ENCODE peak calls at places on chromosomes 12 and 14, in nine cellular contexts. P is hepatocyte, E is cardiac muscle cell, V is MM.1S, C is thoracic aorta, K is spleen, X is thyroid gland, R is breast epithelium, W is A673. M is an unnamed sample. For H3K4me1, the result is how much of the 10 kb centered on the place peaks cover.

GRCh38 chr12:127064207-127064606 is 1202.8 kb upstream of the TMEM132C start:
- DNase-seq in P (no peak), E (no peak), V (no peak), C (no peak), K (no peak), X (no peak), R (no peak), W (no peak), M (no peak)

GRCh38 chr14:34030864-34031263 is 80.0 kb upstream of the EGLN3 start:
- DNase-seq in P (peak), E (peak), V (no peak), C (no peak), K (no peak), X (no peak), R (no peak), W (no peak), M (no peak)

GRCh38 chr12:75738486-75738885 is 227.1 kb upstream of the KRR1 start:
- DNase-seq in P (no peak), E (peak), V (no peak), C (no peak), K (no peak), X (no peak), R (no peak), W (no peak), M (no peak)

GRCh38 chr12:93419388-93420034 is 22.2 kb downstream of the UBE2N start:
- DNase-seq in P (peak), E (peak), V (peak), C (no peak), K (no peak), X (no peak), R (no peak), W (peak), M (peak)

GRCh38 chr12:24081581-24081980 is 132.1 kb upstream of the SOX5 start:
- DNase-seq in P (no peak), E (no peak), V (no peak), C (no peak), K (no peak), X (no peak), R (no peak), W (no peak), M (no peak)

GRCh38 chr14:52792097-52792415 is 649 bp upstream of the GNPNAT1 start:
- DNase-seq in P (no peak), E (no peak), V (no peak), C (no peak), K (no peak), X (no peak), R (no peak), W (no peak), M (no peak)

GRCh38 chr14:22887990-22888378 is 5.0 kb downstream of the REM2 start:
- DNase-seq in P (no peak), E (no peak), V (peak), C (no peak), K (peak), X (no peak), R (no peak), W (no peak), M (no peak)

GRCh38 chr12:94710933-94711332 is 60.6 kb upstream of the TMCC3 start:
- DNase-seq in P (no peak), E (peak), V (peak), C (no peak), K (no peak), X (no peak), R (no peak), W (peak), M (no peak)

GRCh38 chr12:6219980-6220379 is 19.8 kb downstream of the CD9 start:
- DNase-seq in P (no peak), E (no peak), V (no peak), C (no peak), K (no peak), X (no peak), R (no peak), W (no peak), M (no peak)

GRCh38 chr12:99389751-99390150 is 257.8 kb upstream of the GARIN6 start:
- DNase-seq in P (no peak), E (no peak), V (no peak), C (no peak), K (no peak), X (no peak), R (no peak), W (no peak), M (no peak)

GRCh38 chr14:88189840-88190191 is 133.3 kb downstream of the KCNK10 start:
- DNase-seq in P (peak), E (no peak), V (no peak), C (no peak), K (no peak), X (no peak), R (no peak), W (no peak), M (no peak)

GRCh38 chr12:45730116-45730841 is 773 bp downstream of the ARID2 start:
- DNase-seq in P (peak), E (peak), V (peak), C (no peak), K (peak), X (peak), R (peak), W (peak), M (peak)

GRCh38 chr14:65840786-65841185 is 428.3 kb downstream of the FUT8 start:
- DNase-seq in P (no peak), E (peak), V (no peak), C (no peak), K (no peak), X (no peak), R (no peak), W (no peak), M (no peak)

GRCh38 chr12:62900686-62901272 is 34.2 kb downstream of the PPM1H start:
- DNase-seq in P (peak), E (no peak), V (no peak), C (no peak), K (no peak), X (no peak), R (no peak), W (no peak), M (no peak)

GRCh38 chr12:122903704-122904034 is 7.7 kb upstream of the VPS37B start:
- DNase-seq in P (no peak), E (no peak), V (no peak), C (no peak), K (no peak), X (no peak), R (no peak), W (no peak), M (no peak)

GRCh38 chr12:19437996-19438395 is 1.3 kb upstream of the AEBP2 start:
- DNase-seq in P (no peak), E (no peak), V (no peak), C (no peak), K (no peak), X (no peak), R (no peak), W (no peak), M (no peak)

GRCh38 chr14:78327426-78328210 is 157.4 kb downstream of the NRXN3 start:
- DNase-seq in P (no peak), E (no peak), V (no peak), C (no peak), K (no peak), X (no peak), R (no peak), W (no peak), M (no peak)

GRCh38 chr12:6927379-6927991 is at the start of gene ATN1:
- DNase-seq in P (peak), E (peak), V (no peak), C (no peak), K (peak), X (peak), R (peak), W (peak), M (peak)

GRCh38 chr14:106822905-106823304 is 1296.5 kb downstream of the TMEM121 start:
- DNase-seq in P (no peak), E (no peak), V (no peak), C (no peak), K (no peak), X (no peak), R (no peak), W (no peak), M (no peak)

GRCh38 chr12:67944093-67944492 is 45.2 kb upstream of the IFNG-AS1 start:
- DNase-seq in P (no peak), E (no peak), V (no peak), C (no peak), K (no peak), X (no peak), R (no peak), W (no peak), M (no peak)

GRCh38 chr14:79136437-79137430 is 966.6 kb downstream of the NRXN3 start:
- DNase-seq in P (no peak), E (no peak), V (no peak), C (no peak), K (no peak), X (no peak), R (no peak), W (peak), M (no peak)

GRCh38 chr12:101891462-101891971 is 14.1 kb downstream of the DRAM1 start:
- DNase-seq in P (peak), E (peak), V (peak), C (no peak), K (no peak), X (peak), R (no peak), W (peak), M (no peak)

GRCh38 chr12:20946732-20947131 is 136.2 kb downstream of the SLCO1B3 start:
- DNase-seq in P (peak), E (peak), V (peak), C (no peak), K (no peak), X (no peak), R (no peak), W (peak), M (no peak)

GRCh38 chr14:67345583-67345982 is 14.0 kb downstream of the ATP6V1D start:
- DNase-seq in P (no peak), E (no peak), V (no peak), C (no peak), K (no peak), X (no peak), R (no peak), W (no peak), M (no peak)

GRCh38 chr12:132837693-132838463 is 9.2 kb upstream of the GOLGA3 start:
- DNase-seq in P (no peak), E (no peak), V (no peak), C (no peak), K (no peak), X (no peak), R (no peak), W (no peak), M (no peak)

GRCh38 chr14:75984674-75985073 is 889 bp upstream of the IFT43 start:
- DNase-seq in P (no peak), E (no peak), V (no peak), C (no peak), K (no peak), X (no peak), R (no peak), W (no peak), M (no peak)

GRCh38 chr14:97441740-97442362 is 644.7 kb downstream of the VRK1 start:
- DNase-seq in P (no peak), E (no peak), V (no peak), C (no peak), K (no peak), X (no peak), R (no peak), W (peak), M (no peak)

GRCh38 chr12:117790948-117791347 is 177.8 kb downstream of the KSR2 start:
- DNase-seq in P (no peak), E (no peak), V (no peak), C (no peak), K (no peak), X (no peak), R (no peak), W (no peak), M (no peak)

GRCh38 chr12:100384549-100384916 is 27.7 kb downstream of the SLC17A8 start:
- DNase-seq in P (no peak), E (no peak), V (no peak), C (no peak), K (no peak), X (no peak), R (no peak), W (no peak), M (no peak)

GRCh38 chr14:89258728-89259273 is 158.2 kb downstream of the FOXN3 start:
- DNase-seq in P (no peak), E (no peak), V (no peak), C (no peak), K (no peak), X (no peak), R (no peak), W (no peak), M (no peak)

DNA sequence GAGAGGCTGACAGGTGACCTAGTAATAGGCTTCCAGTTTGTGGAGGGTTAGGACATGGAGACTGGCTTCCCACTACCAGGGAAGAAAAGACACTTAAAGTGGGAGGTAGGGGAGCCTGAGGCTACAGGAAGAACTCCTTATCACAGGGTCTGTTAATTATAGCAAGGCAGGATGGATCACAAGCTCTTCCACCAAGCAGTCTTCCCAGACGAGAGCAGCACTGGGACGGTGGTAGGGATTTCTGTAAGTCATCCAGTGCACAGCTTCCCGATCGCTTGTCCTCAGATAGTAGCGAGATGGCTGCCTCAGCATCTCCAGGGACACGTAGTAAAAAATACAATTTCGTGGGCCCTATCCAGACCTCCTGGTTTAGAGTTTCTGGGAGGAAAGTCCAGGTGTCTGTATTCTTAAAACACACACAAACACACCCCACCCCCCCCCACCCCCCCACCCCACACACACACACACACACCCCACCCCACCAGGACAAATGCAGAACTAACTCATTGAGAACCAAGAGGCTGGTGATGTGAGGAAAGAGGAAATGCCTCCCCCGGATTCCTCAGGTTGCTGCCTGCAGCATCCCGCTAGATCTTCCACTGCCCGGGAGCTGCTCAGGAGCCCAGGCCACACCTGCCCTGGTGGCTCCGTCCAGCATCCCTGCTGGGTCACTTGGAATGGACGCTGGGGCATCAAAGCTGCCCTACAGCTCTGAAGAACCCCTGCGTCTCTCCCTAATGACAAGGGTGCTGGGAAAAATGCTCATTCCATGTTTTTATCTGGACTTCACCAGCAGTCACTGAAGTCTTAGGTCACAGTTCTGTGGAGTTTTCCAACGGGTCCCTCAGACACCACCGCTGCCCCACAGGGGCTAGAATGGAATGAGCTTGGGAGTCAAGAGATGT is 307.2 kb downstream of the CACNA1C start:
- DNase-seq in P (no peak), E (no peak), V (no peak), C (no peak), K (no peak), X (no peak), R (no peak), W (no peak), M (no peak)
- H3K4me1 ChIP-seq in P (under half), E (under half), V (under half), C (under half), K (under half), X (under half), R (under half), W (under half), M (under half)

GRCh38 chr14:74584966-74585365 is 27.1 kb downstream of the LTBP2 start:
- DNase-seq in P (no peak), E (no peak), V (no peak), C (no peak), K (peak), X (no peak), R (no peak), W (no peak), M (no peak)

GRCh38 chr14:74586681-74587362 is 25.2 kb downstream of the LTBP2 start:
- DNase-seq in P (no peak), E (no peak), V (no peak), C (no peak), K (no peak), X (no peak), R (no peak), W (no peak), M (no peak)

GRCh38 chr14:74585406-74586335 is 26.4 kb downstream of the LTBP2 start:
- DNase-seq in P (no peak), E (no peak), V (no peak), C (no peak), K (peak), X (no peak), R (no peak), W (no peak), M (no peak)

GRCh38 chr14:74589291-74589879 is 22.7 kb downstream of the LTBP2 start:
- DNase-seq in P (no peak), E (no peak), V (no peak), C (no peak), K (peak), X (no peak), R (peak), W (no peak), M (no peak)

GRCh38 chr14:74587363-74587707 is 24.7 kb downstream of the LTBP2 start:
- DNase-seq in P (no peak), E (no peak), V (no peak), C (no peak), K (no peak), X (no peak), R (no peak), W (no peak), M (no peak)
- H3K4me1 ChIP-seq in P (under half), E (under half), V (under half), C (half or more), K (under half), X (half or more), R (under half), W (under half), M (under half)

GRCh38 chr14:101185946-101186345 is 282.4 kb upstream of the RTL1 start:
- DNase-seq in P (no peak), E (no peak), V (no peak), C (no peak), K (peak), X (no peak), R (no peak), W (no peak), M (no peak)
- H3K4me1 ChIP-seq in P (under half), E (under half), V (under half), C (under half), K (under half), X (under half), R (under half), W (under half), M (under half)

DNA sequence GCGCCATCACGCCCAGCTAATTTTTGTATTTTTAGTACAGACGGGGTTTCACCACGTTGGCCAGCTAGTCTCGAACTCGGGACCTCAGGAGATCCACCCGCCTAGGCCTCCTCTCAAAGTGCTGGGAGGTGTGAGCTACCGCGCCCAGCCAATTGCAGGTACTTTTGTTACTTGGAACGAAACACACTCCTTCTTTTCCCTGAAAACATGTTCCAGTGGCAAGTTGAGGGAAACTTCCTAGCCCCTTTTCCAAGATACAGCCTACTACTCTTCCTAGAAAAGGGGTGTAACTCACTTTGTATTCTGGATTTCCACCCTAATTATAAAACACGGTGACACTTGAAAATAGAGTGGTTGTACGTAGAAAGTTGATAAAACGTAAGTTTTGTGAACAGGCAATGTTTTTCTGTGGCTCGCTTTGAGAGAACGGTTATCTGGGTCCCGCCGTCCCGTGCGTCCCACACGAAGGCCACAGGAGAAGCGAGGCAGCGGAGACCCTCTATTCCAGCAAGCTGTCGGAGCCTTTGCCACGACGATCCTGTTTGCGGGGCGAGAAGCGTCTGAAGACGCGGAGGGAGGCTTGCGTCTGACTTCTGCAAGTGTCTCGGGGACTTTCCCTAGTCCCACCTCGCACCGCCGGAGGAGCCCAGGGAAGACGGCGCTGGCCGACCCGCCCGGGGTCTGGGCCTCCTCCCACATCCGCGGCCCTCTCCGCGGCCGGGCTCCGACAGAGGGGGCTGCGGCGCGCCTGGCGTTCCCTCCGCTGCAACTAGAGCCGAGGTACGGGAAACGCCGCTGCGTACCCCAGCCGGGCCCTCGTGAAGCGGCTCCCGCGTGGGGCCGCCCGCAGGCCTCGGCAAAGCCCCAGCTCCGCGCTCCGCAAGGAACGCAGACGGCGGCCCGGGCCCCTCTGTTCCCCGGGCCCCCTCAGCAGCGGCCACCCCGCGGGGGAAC is 745 bp downstream of the CDCA4 start:
- DNase-seq in P (peak), E (peak), V (peak), C (no peak), K (peak), X (peak), R (no peak), W (peak), M (peak)
- H3K4me1 ChIP-seq in P (under half), E (under half), V (under half), C (under half), K (half or more), X (under half), R (under half), W (under half), M (half or more)

DNA sequence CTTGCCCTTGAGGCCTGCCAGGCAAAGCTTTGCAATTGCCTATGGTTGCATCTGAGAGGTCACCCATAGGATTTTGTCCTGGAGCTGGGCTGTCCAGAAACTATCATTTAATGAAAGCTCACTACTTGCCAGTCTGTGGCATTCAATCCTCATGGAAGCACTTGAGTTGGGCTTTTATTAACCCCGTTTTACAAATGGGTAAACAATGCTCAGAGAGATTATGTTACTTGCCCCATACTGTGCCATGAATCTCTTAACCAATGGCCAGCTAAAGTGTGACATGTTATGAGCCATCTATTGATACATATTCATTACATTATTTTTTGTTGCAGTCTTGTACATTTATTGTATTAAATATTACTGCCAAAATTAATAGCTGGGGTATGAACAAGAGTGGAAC is 35.9 kb downstream of the PDZRN4 start:
- DNase-seq in P (no peak), E (no peak), V (no peak), C (no peak), K (no peak), X (no peak), R (no peak), W (no peak), M (no peak)
- H3K4me1 ChIP-seq in P (under half), E (under half), V (under half), C (under half), K (under half), X (under half), R (under half), W (under half), M (under half)

GRCh38 chr14:93916476-93916875 is 10.7 kb upstream of the FAM181A start:
- DNase-seq in P (no peak), E (no peak), V (no peak), C (no peak), K (no peak), X (no peak), R (no peak), W (no peak), M (no peak)
- H3K4me1 ChIP-seq in P (under half), E (under half), V (under half), C (under half), K (under half), X (under half), R (under half), W (under half), M (under half)